ENCODE peak calls at places on chromosomes 5 and 9, in eight cellular contexts. One of them, this sample, is unnamed.
A peak's percentile ranks its signal among the peaks of the same experiment; 100 is the strongest.

GRCh38 chr5:181204561-181205401 is at the start of gene TRIM7:
- DNase-seq in LoVo: peak; percentile 74
- DNase-seq in gastrocnemius medialis: no peak
- DNase-seq in activated CD8-positive, alpha-beta memory T cell treated with anti-CD3 and anti-CD28 coated beads, Interleukin-2, amount 50 U/mL, for 48 hours: peak; percentile 73
- DNase-seq in endothelial cell: no peak
- DNase-seq in iris pigment epithelial cell: no peak
- DNase-seq in stimulated activated CD8-positive, alpha-beta memory T cell treated with anti-CD3 and anti-CD28 coated beads, Interleukin-12 subunit alpha, Interleukin-12 subunit beta, amount 100 ng/mL, for 4 hours: no peak
- DNase-seq in nucleus accumbens: no peak
- DNase-seq in this sample: no peak

GRCh38 chr9:116800074-116800473 is 113.0 kb downstream of the TRIM32 start:
- DNase-seq in LoVo: no peak
- DNase-seq in gastrocnemius medialis: no peak
- DNase-seq in activated CD8-positive, alpha-beta memory T cell treated with anti-CD3 and anti-CD28 coated beads, Interleukin-2, amount 50 U/mL, for 48 hours: no peak
- DNase-seq in endothelial cell: no peak
- DNase-seq in iris pigment epithelial cell: no peak
- DNase-seq in stimulated activated CD8-positive, alpha-beta memory T cell treated with anti-CD3 and anti-CD28 coated beads, Interleukin-12 subunit alpha, Interleukin-12 subunit beta, amount 100 ng/mL, for 4 hours: no peak
- DNase-seq in nucleus accumbens: no peak
- DNase-seq in this sample: no peak

GRCh38 chr5:176994460-176995121 is 12.0 kb downstream of the UIMC1 start:
- DNase-seq in LoVo: no peak
- DNase-seq in gastrocnemius medialis: no peak
- DNase-seq in activated CD8-positive, alpha-beta memory T cell treated with anti-CD3 and anti-CD28 coated beads, Interleukin-2, amount 50 U/mL, for 48 hours: no peak
- DNase-seq in endothelial cell: no peak
- DNase-seq in iris pigment epithelial cell: peak; percentile 90
- DNase-seq in stimulated activated CD8-positive, alpha-beta memory T cell treated with anti-CD3 and anti-CD28 coated beads, Interleukin-12 subunit alpha, Interleukin-12 subunit beta, amount 100 ng/mL, for 4 hours: no peak
- DNase-seq in nucleus accumbens: no peak
- DNase-seq in this sample: no peak

GRCh38 chr5:116970318-116970717 is 395.7 kb upstream of the SEMA6A start:
- DNase-seq in LoVo: no peak
- DNase-seq in gastrocnemius medialis: no peak
- DNase-seq in activated CD8-positive, alpha-beta memory T cell treated with anti-CD3 and anti-CD28 coated beads, Interleukin-2, amount 50 U/mL, for 48 hours: no peak
- DNase-seq in endothelial cell: no peak
- DNase-seq in iris pigment epithelial cell: no peak
- DNase-seq in stimulated activated CD8-positive, alpha-beta memory T cell treated with anti-CD3 and anti-CD28 coated beads, Interleukin-12 subunit alpha, Interleukin-12 subunit beta, amount 100 ng/mL, for 4 hours: no peak
- DNase-seq in nucleus accumbens: no peak
- DNase-seq in this sample: no peak

GRCh38 chr5:157143127-157143959 is 678 bp upstream of the MED7 start:
- DNase-seq in LoVo: no peak
- DNase-seq in gastrocnemius medialis: peak; percentile 4
- DNase-seq in activated CD8-positive, alpha-beta memory T cell treated with anti-CD3 and anti-CD28 coated beads, Interleukin-2, amount 50 U/mL, for 48 hours: no peak
- DNase-seq in endothelial cell: peak; percentile 11
- DNase-seq in iris pigment epithelial cell: peak; percentile 17
- DNase-seq in stimulated activated CD8-positive, alpha-beta memory T cell treated with anti-CD3 and anti-CD28 coated beads, Interleukin-12 subunit alpha, Interleukin-12 subunit beta, amount 100 ng/mL, for 4 hours: peak; percentile 19
- DNase-seq in nucleus accumbens: peak; percentile 53
- DNase-seq in this sample: peak; percentile 56

GRCh38 chr5:174532453-174533126 is 191.8 kb upstream of the MSX2 start:
- DNase-seq in LoVo: peak; percentile 96
- DNase-seq in gastrocnemius medialis: peak; percentile 19
- DNase-seq in activated CD8-positive, alpha-beta memory T cell treated with anti-CD3 and anti-CD28 coated beads, Interleukin-2, amount 50 U/mL, for 48 hours: peak; percentile 50
- DNase-seq in endothelial cell: peak; percentile 55
- DNase-seq in iris pigment epithelial cell: peak; percentile 99
- DNase-seq in stimulated activated CD8-positive, alpha-beta memory T cell treated with anti-CD3 and anti-CD28 coated beads, Interleukin-12 subunit alpha, Interleukin-12 subunit beta, amount 100 ng/mL, for 4 hours: no peak
- DNase-seq in nucleus accumbens: peak; percentile 64
- DNase-seq in this sample: no peak

GRCh38 chr9:82170871-82171270 is 182.3 kb downstream of the SPATA31D1 start:
- DNase-seq in LoVo: no peak
- DNase-seq in gastrocnemius medialis: no peak
- DNase-seq in activated CD8-positive, alpha-beta memory T cell treated with anti-CD3 and anti-CD28 coated beads, Interleukin-2, amount 50 U/mL, for 48 hours: no peak
- DNase-seq in endothelial cell: no peak
- DNase-seq in iris pigment epithelial cell: peak; percentile 38
- DNase-seq in stimulated activated CD8-positive, alpha-beta memory T cell treated with anti-CD3 and anti-CD28 coated beads, Interleukin-12 subunit alpha, Interleukin-12 subunit beta, amount 100 ng/mL, for 4 hours: no peak
- DNase-seq in nucleus accumbens: no peak
- DNase-seq in this sample: no peak

GRCh38 chr5:168123853-168124528 is 167.5 kb upstream of the WWC1 start:
- DNase-seq in LoVo: no peak
- DNase-seq in gastrocnemius medialis: no peak
- DNase-seq in activated CD8-positive, alpha-beta memory T cell treated with anti-CD3 and anti-CD28 coated beads, Interleukin-2, amount 50 U/mL, for 48 hours: no peak
- DNase-seq in endothelial cell: no peak
- DNase-seq in iris pigment epithelial cell: no peak
- DNase-seq in stimulated activated CD8-positive, alpha-beta memory T cell treated with anti-CD3 and anti-CD28 coated beads, Interleukin-12 subunit alpha, Interleukin-12 subunit beta, amount 100 ng/mL, for 4 hours: no peak
- DNase-seq in nucleus accumbens: no peak
- DNase-seq in this sample: no peak

GRCh38 chr5:66949066-66949465 is 247.5 kb downstream of the CD180 start:
- DNase-seq in LoVo: no peak
- DNase-seq in gastrocnemius medialis: no peak
- DNase-seq in activated CD8-positive, alpha-beta memory T cell treated with anti-CD3 and anti-CD28 coated beads, Interleukin-2, amount 50 U/mL, for 48 hours: no peak
- DNase-seq in endothelial cell: no peak
- DNase-seq in iris pigment epithelial cell: no peak
- DNase-seq in stimulated activated CD8-positive, alpha-beta memory T cell treated with anti-CD3 and anti-CD28 coated beads, Interleukin-12 subunit alpha, Interleukin-12 subunit beta, amount 100 ng/mL, for 4 hours: no peak
- DNase-seq in nucleus accumbens: no peak
- DNase-seq in this sample: no peak

GRCh38 chr9:27086818-27087680 is 22.0 kb upstream of the TEK start:
- DNase-seq in LoVo: no peak
- DNase-seq in gastrocnemius medialis: no peak
- DNase-seq in activated CD8-positive, alpha-beta memory T cell treated with anti-CD3 and anti-CD28 coated beads, Interleukin-2, amount 50 U/mL, for 48 hours: no peak
- DNase-seq in endothelial cell: no peak
- DNase-seq in iris pigment epithelial cell: peak; percentile 87
- DNase-seq in stimulated activated CD8-positive, alpha-beta memory T cell treated with anti-CD3 and anti-CD28 coated beads, Interleukin-12 subunit alpha, Interleukin-12 subunit beta, amount 100 ng/mL, for 4 hours: no peak
- DNase-seq in nucleus accumbens: no peak
- DNase-seq in this sample: no peak

GRCh38 chr5:149206524-149207141 is 65.0 kb upstream of the AFAP1L1 start:
- DNase-seq in LoVo: no peak
- DNase-seq in gastrocnemius medialis: no peak
- DNase-seq in activated CD8-positive, alpha-beta memory T cell treated with anti-CD3 and anti-CD28 coated beads, Interleukin-2, amount 50 U/mL, for 48 hours: no peak
- DNase-seq in endothelial cell: no peak
- DNase-seq in iris pigment epithelial cell: no peak
- DNase-seq in stimulated activated CD8-positive, alpha-beta memory T cell treated with anti-CD3 and anti-CD28 coated beads, Interleukin-12 subunit alpha, Interleukin-12 subunit beta, amount 100 ng/mL, for 4 hours: no peak
- DNase-seq in nucleus accumbens: no peak
- DNase-seq in this sample: no peak

GRCh38 chr9:3751125-3751758 is 225.4 kb upstream of the RFX3 start:
- DNase-seq in LoVo: peak; percentile 46
- DNase-seq in gastrocnemius medialis: no peak
- DNase-seq in activated CD8-positive, alpha-beta memory T cell treated with anti-CD3 and anti-CD28 coated beads, Interleukin-2, amount 50 U/mL, for 48 hours: no peak
- DNase-seq in endothelial cell: no peak
- DNase-seq in iris pigment epithelial cell: peak; percentile 65
- DNase-seq in stimulated activated CD8-positive, alpha-beta memory T cell treated with anti-CD3 and anti-CD28 coated beads, Interleukin-12 subunit alpha, Interleukin-12 subunit beta, amount 100 ng/mL, for 4 hours: no peak
- DNase-seq in nucleus accumbens: no peak
- DNase-seq in this sample: no peak

GRCh38 chr5:80082731-80083114 is 47.6 kb downstream of the THBS4 start:
- DNase-seq in LoVo: no peak
- DNase-seq in gastrocnemius medialis: peak; percentile 20
- DNase-seq in activated CD8-positive, alpha-beta memory T cell treated with anti-CD3 and anti-CD28 coated beads, Interleukin-2, amount 50 U/mL, for 48 hours: peak; percentile 89
- DNase-seq in endothelial cell: peak; percentile 90
- DNase-seq in iris pigment epithelial cell: peak; percentile 77
- DNase-seq in stimulated activated CD8-positive, alpha-beta memory T cell treated with anti-CD3 and anti-CD28 coated beads, Interleukin-12 subunit alpha, Interleukin-12 subunit beta, amount 100 ng/mL, for 4 hours: peak; percentile 26
- DNase-seq in nucleus accumbens: peak; percentile 52
- DNase-seq in this sample: peak; percentile 82

GRCh38 chr9:32069169-32069813 is 315.2 kb upstream of the ACO1 start:
- DNase-seq in LoVo: peak; percentile 4
- DNase-seq in gastrocnemius medialis: no peak
- DNase-seq in activated CD8-positive, alpha-beta memory T cell treated with anti-CD3 and anti-CD28 coated beads, Interleukin-2, amount 50 U/mL, for 48 hours: no peak
- DNase-seq in endothelial cell: no peak
- DNase-seq in iris pigment epithelial cell: no peak
- DNase-seq in stimulated activated CD8-positive, alpha-beta memory T cell treated with anti-CD3 and anti-CD28 coated beads, Interleukin-12 subunit alpha, Interleukin-12 subunit beta, amount 100 ng/mL, for 4 hours: no peak
- DNase-seq in nucleus accumbens: no peak
- DNase-seq in this sample: no peak

GRCh38 chr5:57804007-57804444 is 321.4 kb upstream of the ACTBL2 start:
- DNase-seq in LoVo: peak; percentile 9
- DNase-seq in gastrocnemius medialis: no peak
- DNase-seq in activated CD8-positive, alpha-beta memory T cell treated with anti-CD3 and anti-CD28 coated beads, Interleukin-2, amount 50 U/mL, for 48 hours: no peak
- DNase-seq in endothelial cell: no peak
- DNase-seq in iris pigment epithelial cell: peak; percentile 72
- DNase-seq in stimulated activated CD8-positive, alpha-beta memory T cell treated with anti-CD3 and anti-CD28 coated beads, Interleukin-12 subunit alpha, Interleukin-12 subunit beta, amount 100 ng/mL, for 4 hours: no peak
- DNase-seq in nucleus accumbens: no peak
- DNase-seq in this sample: no peak